ENCODE peak calls at places on chromosomes 6 and 20, in eight cellular contexts. One of them, this sample, is unnamed.

GRCh38 chr6:44094403-44095242 is 32.6 kb downstream of the MRPL14 start:
- DNase-seq in HFFc6: no peak
- DNase-seq in NCI-H1105: no peak
- DNase-seq in stimulated activated CD4-positive, alpha-beta T cell treated with anti-CD3 and anti-CD28 coated beads, Interleukin-12 subunit alpha, Interleukin-12 subunit beta, amount 100 ng/mL, for 4 hours: no peak
- DNase-seq in PC-9: no peak
- DNase-seq in SK-N-MC: no peak
- DNase-seq in activated T-helper 1 cell treated with anti-CD3 and anti-CD28 coated beads, Interleukin-12 subunit alpha, Interleukin-12 subunit beta, Interleukin-2, Interleukin-4 antibody, amounts not matched to agents 30 ng/mL and 10 ng/mL and 1 ng/mL, durations not matched to agents 14 hours and 24 hours and 36 hours: no peak
- DNase-seq in GM12864: no peak
- DNase-seq in this sample: no peak

GRCh38 chr6:15166121-15166520 is 79.7 kb upstream of the JARID2 start:
- DNase-seq in NCI-H1105: no peak
- DNase-seq in stimulated activated CD4-positive, alpha-beta T cell treated with anti-CD3 and anti-CD28 coated beads, Interleukin-12 subunit alpha, Interleukin-12 subunit beta, amount 100 ng/mL, for 4 hours: no peak
- DNase-seq in GM12864: no peak
- DNase-seq in activated T-helper 1 cell treated with anti-CD3 and anti-CD28 coated beads, Interleukin-12 subunit alpha, Interleukin-12 subunit beta, Interleukin-2, Interleukin-4 antibody, amounts not matched to agents 30 ng/mL and 10 ng/mL and 1 ng/mL, durations not matched to agents 14 hours and 24 hours and 36 hours: no peak
- DNase-seq in HFFc6: no peak
- DNase-seq in SK-N-MC: no peak
- DNase-seq in PC-9: no peak
- DNase-seq in this sample: no peak

GRCh38 chr20:3163099-3164042 is 3.7 kb upstream of the FASTKD5 start:
- DNase-seq in SK-N-MC: no peak
- DNase-seq in HFFc6: no peak
- DNase-seq in activated T-helper 1 cell treated with anti-CD3 and anti-CD28 coated beads, Interleukin-12 subunit alpha, Interleukin-12 subunit beta, Interleukin-2, Interleukin-4 antibody, amounts not matched to agents 30 ng/mL and 10 ng/mL and 1 ng/mL, durations not matched to agents 14 hours and 24 hours and 36 hours: no peak
- DNase-seq in stimulated activated CD4-positive, alpha-beta T cell treated with anti-CD3 and anti-CD28 coated beads, Interleukin-12 subunit alpha, Interleukin-12 subunit beta, amount 100 ng/mL, for 4 hours: no peak
- DNase-seq in NCI-H1105: no peak
- DNase-seq in GM12864: no peak
- DNase-seq in PC-9: no peak
- DNase-seq in this sample: no peak

GRCh38 chr6:108959972-108960582 is 111.9 kb downstream of the ARMC2 start:
- DNase-seq in activated T-helper 1 cell treated with anti-CD3 and anti-CD28 coated beads, Interleukin-12 subunit alpha, Interleukin-12 subunit beta, Interleukin-2, Interleukin-4 antibody, amounts not matched to agents 30 ng/mL and 10 ng/mL and 1 ng/mL, durations not matched to agents 14 hours and 24 hours and 36 hours: no peak
- DNase-seq in SK-N-MC: no peak
- DNase-seq in stimulated activated CD4-positive, alpha-beta T cell treated with anti-CD3 and anti-CD28 coated beads, Interleukin-12 subunit alpha, Interleukin-12 subunit beta, amount 100 ng/mL, for 4 hours: no peak
- DNase-seq in NCI-H1105: no peak
- DNase-seq in GM12864: no peak
- DNase-seq in HFFc6: no peak
- DNase-seq in PC-9: no peak
- DNase-seq in this sample: no peak

GRCh38 chr20:63829598-63829942 is 1.5 kb downstream of the ZBTB46 start:
- DNase-seq in HFFc6: no peak
- DNase-seq in NCI-H1105: no peak
- DNase-seq in PC-9: peak
- DNase-seq in stimulated activated CD4-positive, alpha-beta T cell treated with anti-CD3 and anti-CD28 coated beads, Interleukin-12 subunit alpha, Interleukin-12 subunit beta, amount 100 ng/mL, for 4 hours: no peak
- DNase-seq in activated T-helper 1 cell treated with anti-CD3 and anti-CD28 coated beads, Interleukin-12 subunit alpha, Interleukin-12 subunit beta, Interleukin-2, Interleukin-4 antibody, amounts not matched to agents 30 ng/mL and 10 ng/mL and 1 ng/mL, durations not matched to agents 14 hours and 24 hours and 36 hours: no peak
- DNase-seq in SK-N-MC: no peak
- DNase-seq in GM12864: no peak
- DNase-seq in this sample: no peak

GRCh38 chr6:168299541-168300511 is 19.8 kb downstream of the DACT2 start:
- DNase-seq in HFFc6: no peak
- DNase-seq in SK-N-MC: no peak
- DNase-seq in stimulated activated CD4-positive, alpha-beta T cell treated with anti-CD3 and anti-CD28 coated beads, Interleukin-12 subunit alpha, Interleukin-12 subunit beta, amount 100 ng/mL, for 4 hours: no peak
- DNase-seq in NCI-H1105: no peak
- DNase-seq in GM12864: no peak
- DNase-seq in activated T-helper 1 cell treated with anti-CD3 and anti-CD28 coated beads, Interleukin-12 subunit alpha, Interleukin-12 subunit beta, Interleukin-2, Interleukin-4 antibody, amounts not matched to agents 30 ng/mL and 10 ng/mL and 1 ng/mL, durations not matched to agents 14 hours and 24 hours and 36 hours: no peak
- DNase-seq in PC-9: no peak
- DNase-seq in this sample: no peak

GRCh38 chr6:163192591-163192990 is 221.9 kb upstream of the QKI start:
- DNase-seq in stimulated activated CD4-positive, alpha-beta T cell treated with anti-CD3 and anti-CD28 coated beads, Interleukin-12 subunit alpha, Interleukin-12 subunit beta, amount 100 ng/mL, for 4 hours: no peak
- DNase-seq in activated T-helper 1 cell treated with anti-CD3 and anti-CD28 coated beads, Interleukin-12 subunit alpha, Interleukin-12 subunit beta, Interleukin-2, Interleukin-4 antibody, amounts not matched to agents 30 ng/mL and 10 ng/mL and 1 ng/mL, durations not matched to agents 14 hours and 24 hours and 36 hours: no peak
- DNase-seq in GM12864: no peak
- DNase-seq in SK-N-MC: no peak
- DNase-seq in PC-9: no peak
- DNase-seq in NCI-H1105: no peak
- DNase-seq in HFFc6: no peak
- DNase-seq in this sample: no peak

GRCh38 chr20:59581983-59582679 is 22.2 kb upstream of the PHACTR3 start:
- DNase-seq in PC-9: no peak
- DNase-seq in GM12864: no peak
- DNase-seq in NCI-H1105: no peak
- DNase-seq in HFFc6: no peak
- DNase-seq in activated T-helper 1 cell treated with anti-CD3 and anti-CD28 coated beads, Interleukin-12 subunit alpha, Interleukin-12 subunit beta, Interleukin-2, Interleukin-4 antibody, amounts not matched to agents 30 ng/mL and 10 ng/mL and 1 ng/mL, durations not matched to agents 14 hours and 24 hours and 36 hours: no peak
- DNase-seq in stimulated activated CD4-positive, alpha-beta T cell treated with anti-CD3 and anti-CD28 coated beads, Interleukin-12 subunit alpha, Interleukin-12 subunit beta, amount 100 ng/mL, for 4 hours: no peak
- DNase-seq in SK-N-MC: no peak
- DNase-seq in this sample: no peak

GRCh38 chr6:35085359-35086281 is 55.5 kb downstream of the TCP11 start:
- DNase-seq in stimulated activated CD4-positive, alpha-beta T cell treated with anti-CD3 and anti-CD28 coated beads, Interleukin-12 subunit alpha, Interleukin-12 subunit beta, amount 100 ng/mL, for 4 hours: no peak
- DNase-seq in HFFc6: no peak
- DNase-seq in activated T-helper 1 cell treated with anti-CD3 and anti-CD28 coated beads, Interleukin-12 subunit alpha, Interleukin-12 subunit beta, Interleukin-2, Interleukin-4 antibody, amounts not matched to agents 30 ng/mL and 10 ng/mL and 1 ng/mL, durations not matched to agents 14 hours and 24 hours and 36 hours: no peak
- DNase-seq in SK-N-MC: no peak
- DNase-seq in NCI-H1105: no peak
- DNase-seq in PC-9: no peak
- DNase-seq in GM12864: no peak
- DNase-seq in this sample: peak

GRCh38 chr6:154386848-154387717 is 30.5 kb upstream of the IPCEF1 start:
- DNase-seq in activated T-helper 1 cell treated with anti-CD3 and anti-CD28 coated beads, Interleukin-12 subunit alpha, Interleukin-12 subunit beta, Interleukin-2, Interleukin-4 antibody, amounts not matched to agents 30 ng/mL and 10 ng/mL and 1 ng/mL, durations not matched to agents 14 hours and 24 hours and 36 hours: no peak
- DNase-seq in HFFc6: peak
- DNase-seq in stimulated activated CD4-positive, alpha-beta T cell treated with anti-CD3 and anti-CD28 coated beads, Interleukin-12 subunit alpha, Interleukin-12 subunit beta, amount 100 ng/mL, for 4 hours: no peak
- DNase-seq in NCI-H1105: no peak
- DNase-seq in SK-N-MC: peak
- DNase-seq in PC-9: peak
- DNase-seq in GM12864: no peak
- DNase-seq in this sample: no peak

GRCh38 chr6:52647199-52647598 is 23.7 kb upstream of the TMEM14A start:
- DNase-seq in GM12864: no peak
- DNase-seq in activated T-helper 1 cell treated with anti-CD3 and anti-CD28 coated beads, Interleukin-12 subunit alpha, Interleukin-12 subunit beta, Interleukin-2, Interleukin-4 antibody, amounts not matched to agents 30 ng/mL and 10 ng/mL and 1 ng/mL, durations not matched to agents 14 hours and 24 hours and 36 hours: no peak
- DNase-seq in HFFc6: peak
- DNase-seq in SK-N-MC: no peak
- DNase-seq in stimulated activated CD4-positive, alpha-beta T cell treated with anti-CD3 and anti-CD28 coated beads, Interleukin-12 subunit alpha, Interleukin-12 subunit beta, amount 100 ng/mL, for 4 hours: no peak
- DNase-seq in NCI-H1105: no peak
- DNase-seq in PC-9: no peak
- DNase-seq in this sample: no peak

GRCh38 chr6:122696079-122696478 is 83.4 kb upstream of the FABP7 start:
- DNase-seq in activated T-helper 1 cell treated with anti-CD3 and anti-CD28 coated beads, Interleukin-12 subunit alpha, Interleukin-12 subunit beta, Interleukin-2, Interleukin-4 antibody, amounts not matched to agents 30 ng/mL and 10 ng/mL and 1 ng/mL, durations not matched to agents 14 hours and 24 hours and 36 hours: no peak
- DNase-seq in GM12864: no peak
- DNase-seq in HFFc6: peak
- DNase-seq in SK-N-MC: no peak
- DNase-seq in PC-9: peak
- DNase-seq in stimulated activated CD4-positive, alpha-beta T cell treated with anti-CD3 and anti-CD28 coated beads, Interleukin-12 subunit alpha, Interleukin-12 subunit beta, amount 100 ng/mL, for 4 hours: no peak
- DNase-seq in NCI-H1105: no peak
- DNase-seq in this sample: no peak

GRCh38 chr6:75991941-75992340 is 80.5 kb downstream of the IMPG1 start:
- DNase-seq in NCI-H1105: no peak
- DNase-seq in SK-N-MC: no peak
- DNase-seq in GM12864: no peak
- DNase-seq in HFFc6: no peak
- DNase-seq in activated T-helper 1 cell treated with anti-CD3 and anti-CD28 coated beads, Interleukin-12 subunit alpha, Interleukin-12 subunit beta, Interleukin-2, Interleukin-4 antibody, amounts not matched to agents 30 ng/mL and 10 ng/mL and 1 ng/mL, durations not matched to agents 14 hours and 24 hours and 36 hours: no peak
- DNase-seq in stimulated activated CD4-positive, alpha-beta T cell treated with anti-CD3 and anti-CD28 coated beads, Interleukin-12 subunit alpha, Interleukin-12 subunit beta, amount 100 ng/mL, for 4 hours: no peak
- DNase-seq in PC-9: no peak
- DNase-seq in this sample: no peak

GRCh38 chr6:164034602-164035140 is 620.2 kb downstream of the QKI start:
- DNase-seq in SK-N-MC: no peak
- DNase-seq in NCI-H1105: no peak
- DNase-seq in activated T-helper 1 cell treated with anti-CD3 and anti-CD28 coated beads, Interleukin-12 subunit alpha, Interleukin-12 subunit beta, Interleukin-2, Interleukin-4 antibody, amounts not matched to agents 30 ng/mL and 10 ng/mL and 1 ng/mL, durations not matched to agents 14 hours and 24 hours and 36 hours: no peak
- DNase-seq in PC-9: no peak
- DNase-seq in HFFc6: no peak
- DNase-seq in GM12864: no peak
- DNase-seq in stimulated activated CD4-positive, alpha-beta T cell treated with anti-CD3 and anti-CD28 coated beads, Interleukin-12 subunit alpha, Interleukin-12 subunit beta, amount 100 ng/mL, for 4 hours: no peak
- DNase-seq in this sample: no peak

GRCh38 chr20:4234128-4234527 is 218.8 kb upstream of the RNF24 start:
- DNase-seq in activated T-helper 1 cell treated with anti-CD3 and anti-CD28 coated beads, Interleukin-12 subunit alpha, Interleukin-12 subunit beta, Interleukin-2, Interleukin-4 antibody, amounts not matched to agents 30 ng/mL and 10 ng/mL and 1 ng/mL, durations not matched to agents 14 hours and 24 hours and 36 hours: no peak
- DNase-seq in SK-N-MC: no peak
- DNase-seq in GM12864: no peak
- DNase-seq in NCI-H1105: no peak
- DNase-seq in PC-9: no peak
- DNase-seq in HFFc6: peak
- DNase-seq in stimulated activated CD4-positive, alpha-beta T cell treated with anti-CD3 and anti-CD28 coated beads, Interleukin-12 subunit alpha, Interleukin-12 subunit beta, amount 100 ng/mL, for 4 hours: no peak
- DNase-seq in this sample: no peak

GRCh38 chr20:54234991-54235390 is 27.1 kb downstream of the PFDN4 start:
- DNase-seq in NCI-H1105: no peak
- DNase-seq in activated T-helper 1 cell treated with anti-CD3 and anti-CD28 coated beads, Interleukin-12 subunit alpha, Interleukin-12 subunit beta, Interleukin-2, Interleukin-4 antibody, amounts not matched to agents 30 ng/mL and 10 ng/mL and 1 ng/mL, durations not matched to agents 14 hours and 24 hours and 36 hours: no peak
- DNase-seq in PC-9: no peak
- DNase-seq in SK-N-MC: no peak
- DNase-seq in HFFc6: no peak
- DNase-seq in GM12864: no peak
- DNase-seq in stimulated activated CD4-positive, alpha-beta T cell treated with anti-CD3 and anti-CD28 coated beads, Interleukin-12 subunit alpha, Interleukin-12 subunit beta, amount 100 ng/mL, for 4 hours: no peak
- DNase-seq in this sample: no peak

GRCh38 chr6:130313206-130313605 is 52.6 kb upstream of the TMEM200A start:
- DNase-seq in SK-N-MC: no peak
- DNase-seq in stimulated activated CD4-positive, alpha-beta T cell treated with anti-CD3 and anti-CD28 coated beads, Interleukin-12 subunit alpha, Interleukin-12 subunit beta, amount 100 ng/mL, for 4 hours: no peak
- DNase-seq in GM12864: no peak
- DNase-seq in NCI-H1105: no peak
- DNase-seq in activated T-helper 1 cell treated with anti-CD3 and anti-CD28 coated beads, Interleukin-12 subunit alpha, Interleukin-12 subunit beta, Interleukin-2, Interleukin-4 antibody, amounts not matched to agents 30 ng/mL and 10 ng/mL and 1 ng/mL, durations not matched to agents 14 hours and 24 hours and 36 hours: no peak
- DNase-seq in HFFc6: no peak
- DNase-seq in PC-9: no peak
- DNase-seq in this sample: no peak

GRCh38 chr6:156618600-156619205 is 158.5 kb upstream of the ARID1B start:
- DNase-seq in SK-N-MC: no peak
- DNase-seq in stimulated activated CD4-positive, alpha-beta T cell treated with anti-CD3 and anti-CD28 coated beads, Interleukin-12 subunit alpha, Interleukin-12 subunit beta, amount 100 ng/mL, for 4 hours: no peak
- DNase-seq in activated T-helper 1 cell treated with anti-CD3 and anti-CD28 coated beads, Interleukin-12 subunit alpha, Interleukin-12 subunit beta, Interleukin-2, Interleukin-4 antibody, amounts not matched to agents 30 ng/mL and 10 ng/mL and 1 ng/mL, durations not matched to agents 14 hours and 24 hours and 36 hours: no peak
- DNase-seq in HFFc6: no peak
- DNase-seq in PC-9: no peak
- DNase-seq in NCI-H1105: peak
- DNase-seq in GM12864: no peak
- DNase-seq in this sample: no peak

GRCh38 chr20:46681032-46681854 is 8.0 kb downstream of the TP53RK start:
- DNase-seq in PC-9: peak
- DNase-seq in SK-N-MC: no peak
- DNase-seq in HFFc6: peak
- DNase-seq in activated T-helper 1 cell treated with anti-CD3 and anti-CD28 coated beads, Interleukin-12 subunit alpha, Interleukin-12 subunit beta, Interleukin-2, Interleukin-4 antibody, amounts not matched to agents 30 ng/mL and 10 ng/mL and 1 ng/mL, durations not matched to agents 14 hours and 24 hours and 36 hours: peak
- DNase-seq in NCI-H1105: peak
- DNase-seq in stimulated activated CD4-positive, alpha-beta T cell treated with anti-CD3 and anti-CD28 coated beads, Interleukin-12 subunit alpha, Interleukin-12 subunit beta, amount 100 ng/mL, for 4 hours: peak
- DNase-seq in GM12864: peak
- DNase-seq in this sample: no peak

GRCh38 chr6:33014841-33015634 is 5.6 kb upstream of the HLA-DOA start:
- DNase-seq in stimulated activated CD4-positive, alpha-beta T cell treated with anti-CD3 and anti-CD28 coated beads, Interleukin-12 subunit alpha, Interleukin-12 subunit beta, amount 100 ng/mL, for 4 hours: no peak
- DNase-seq in NCI-H1105: peak
- DNase-seq in activated T-helper 1 cell treated with anti-CD3 and anti-CD28 coated beads, Interleukin-12 subunit alpha, Interleukin-12 subunit beta, Interleukin-2, Interleukin-4 antibody, amounts not matched to agents 30 ng/mL and 10 ng/mL and 1 ng/mL, durations not matched to agents 14 hours and 24 hours and 36 hours: peak
- DNase-seq in SK-N-MC: peak
- DNase-seq in GM12864: peak
- DNase-seq in HFFc6: peak
- DNase-seq in PC-9: peak
- DNase-seq in this sample: no peak

GRCh38 chr20:17568045-17568788 is 1.7 kb upstream of the DSTN start:
- DNase-seq in SK-N-MC: no peak
- DNase-seq in GM12864: no peak
- DNase-seq in activated T-helper 1 cell treated with anti-CD3 and anti-CD28 coated beads, Interleukin-12 subunit alpha, Interleukin-12 subunit beta, Interleukin-2, Interleukin-4 antibody, amounts not matched to agents 30 ng/mL and 10 ng/mL and 1 ng/mL, durations not matched to agents 14 hours and 24 hours and 36 hours: no peak
- DNase-seq in PC-9: peak
- DNase-seq in NCI-H1105: no peak
- DNase-seq in stimulated activated CD4-positive, alpha-beta T cell treated with anti-CD3 and anti-CD28 coated beads, Interleukin-12 subunit alpha, Interleukin-12 subunit beta, amount 100 ng/mL, for 4 hours: no peak
- DNase-seq in HFFc6: no peak
- DNase-seq in this sample: no peak

GRCh38 chr6:79946773-79947190 is 571 bp downstream of the ELOVL4 start:
- DNase-seq in NCI-H1105: peak
- DNase-seq in activated T-helper 1 cell treated with anti-CD3 and anti-CD28 coated beads, Interleukin-12 subunit alpha, Interleukin-12 subunit beta, Interleukin-2, Interleukin-4 antibody, amounts not matched to agents 30 ng/mL and 10 ng/mL and 1 ng/mL, durations not matched to agents 14 hours and 24 hours and 36 hours: peak
- DNase-seq in HFFc6: peak
- DNase-seq in stimulated activated CD4-positive, alpha-beta T cell treated with anti-CD3 and anti-CD28 coated beads, Interleukin-12 subunit alpha, Interleukin-12 subunit beta, amount 100 ng/mL, for 4 hours: no peak
- DNase-seq in PC-9: no peak
- DNase-seq in GM12864: no peak
- DNase-seq in SK-N-MC: no peak
- DNase-seq in this sample: no peak

GRCh38 chr6:157667211-157668033 is 155.6 kb upstream of the SNX9 start:
- DNase-seq in activated T-helper 1 cell treated with anti-CD3 and anti-CD28 coated beads, Interleukin-12 subunit alpha, Interleukin-12 subunit beta, Interleukin-2, Interleukin-4 antibody, amounts not matched to agents 30 ng/mL and 10 ng/mL and 1 ng/mL, durations not matched to agents 14 hours and 24 hours and 36 hours: peak
- DNase-seq in GM12864: peak
- DNase-seq in PC-9: peak
- DNase-seq in SK-N-MC: no peak
- DNase-seq in NCI-H1105: peak
- DNase-seq in HFFc6: peak
- DNase-seq in stimulated activated CD4-positive, alpha-beta T cell treated with anti-CD3 and anti-CD28 coated beads, Interleukin-12 subunit alpha, Interleukin-12 subunit beta, amount 100 ng/mL, for 4 hours: peak
- DNase-seq in this sample: no peak

GRCh38 chr20:57795347-57795697 is 85.5 kb upstream of the PMEPA1 start:
- DNase-seq in stimulated activated CD4-positive, alpha-beta T cell treated with anti-CD3 and anti-CD28 coated beads, Interleukin-12 subunit alpha, Interleukin-12 subunit beta, amount 100 ng/mL, for 4 hours: no peak
- DNase-seq in activated T-helper 1 cell treated with anti-CD3 and anti-CD28 coated beads, Interleukin-12 subunit alpha, Interleukin-12 subunit beta, Interleukin-2, Interleukin-4 antibody, amounts not matched to agents 30 ng/mL and 10 ng/mL and 1 ng/mL, durations not matched to agents 14 hours and 24 hours and 36 hours: no peak
- DNase-seq in HFFc6: peak
- DNase-seq in PC-9: peak
- DNase-seq in SK-N-MC: no peak
- DNase-seq in NCI-H1105: no peak
- DNase-seq in GM12864: no peak
- DNase-seq in this sample: no peak

GRCh38 chr6:3383525-3383924 is 73.3 kb downstream of the SLC22A23 start:
- DNase-seq in SK-N-MC: no peak
- DNase-seq in activated T-helper 1 cell treated with anti-CD3 and anti-CD28 coated beads, Interleukin-12 subunit alpha, Interleukin-12 subunit beta, Interleukin-2, Interleukin-4 antibody, amounts not matched to agents 30 ng/mL and 10 ng/mL and 1 ng/mL, durations not matched to agents 14 hours and 24 hours and 36 hours: no peak
- DNase-seq in NCI-H1105: no peak
- DNase-seq in HFFc6: no peak
- DNase-seq in stimulated activated CD4-positive, alpha-beta T cell treated with anti-CD3 and anti-CD28 coated beads, Interleukin-12 subunit alpha, Interleukin-12 subunit beta, amount 100 ng/mL, for 4 hours: no peak
- DNase-seq in GM12864: peak
- DNase-seq in PC-9: peak
- DNase-seq in this sample: no peak

GRCh38 chr20:41664584-41664983 is 46.4 kb upstream of the CHD6 start:
- DNase-seq in activated T-helper 1 cell treated with anti-CD3 and anti-CD28 coated beads, Interleukin-12 subunit alpha, Interleukin-12 subunit beta, Interleukin-2, Interleukin-4 antibody, amounts not matched to agents 30 ng/mL and 10 ng/mL and 1 ng/mL, durations not matched to agents 14 hours and 24 hours and 36 hours: no peak
- DNase-seq in GM12864: peak
- DNase-seq in SK-N-MC: peak
- DNase-seq in PC-9: no peak
- DNase-seq in stimulated activated CD4-positive, alpha-beta T cell treated with anti-CD3 and anti-CD28 coated beads, Interleukin-12 subunit alpha, Interleukin-12 subunit beta, amount 100 ng/mL, for 4 hours: no peak
- DNase-seq in HFFc6: peak
- DNase-seq in NCI-H1105: no peak
- DNase-seq in this sample: no peak

This sample was measured in chondrocyte.